ENCODE peak calls at places on chromosome 1, in eight cellular contexts. W is GM23248, S is OCI-LY7, F is cardiac muscle cell, E is mesendoderm, B is heart left ventricle, T is stomach, Z is tibial artery. O is an unnamed sample.
A peak's percentile ranks its signal among the peaks of the same experiment; 100 is the strongest.

GRCh38 chr1:210669951-210670350 is 341.2 kb downstream of the HHAT start:
- DNase-seq in W (peak; percentile 15), S (no peak), F (peak; percentile 34), E (no peak), B (no peak), T (no peak), Z (no peak), O (no peak)

GRCh38 chr1:91781371-91781825 is 104.6 kb downstream of the TGFBR3 start:
- DNase-seq in W (peak; percentile 87), S (no peak), F (no peak), E (no peak), B (no peak), T (no peak), Z (no peak), O (no peak)

GRCh38 chr1:150562384-150563339 is 13.5 kb downstream of the ADAMTSL4 start:
- DNase-seq in W (no peak), S (peak; percentile 99), F (no peak), E (no peak), B (peak; percentile 54), T (peak; percentile 51), Z (no peak), O (no peak)

GRCh38 chr1:111538343-111539035 is 35.1 kb upstream of the ADORA3 start:
- DNase-seq in W (peak; percentile 76), S (no peak), F (no peak), E (no peak), B (no peak), T (no peak), Z (no peak), O (no peak)

GRCh38 chr1:160834945-160835565 is 27.6 kb downstream of the CD244 start:
- DNase-seq in W (peak; percentile 64), S (peak; percentile 80), F (peak; percentile 79), E (peak; percentile 39), B (no peak), T (no peak), Z (no peak), O (no peak)

GRCh38 chr1:184022651-184023050 is 14.9 kb downstream of the COLGALT2 start:
- DNase-seq in W (no peak), S (no peak), F (no peak), E (no peak), B (peak; percentile 57), T (no peak), Z (no peak), O (no peak)

GRCh38 chr1:27521336-27522147 is 31.6 kb upstream of the WASF2 start:
- DNase-seq in W (peak; percentile 68), S (no peak), F (no peak), E (no peak), B (peak; percentile 73), T (no peak), Z (peak; percentile 81), O (no peak)

GRCh38 chr1:201763439-201764140 is 65.4 kb upstream of the IPO9 start:
- DNase-seq in W (peak; percentile 81), S (no peak), F (no peak), E (peak; percentile 41), B (no peak), T (no peak), Z (no peak), O (no peak)

GRCh38 chr1:218816999-218817398 is 356.7 kb upstream of the LYPLAL1 start:
- DNase-seq in W (no peak), S (no peak), F (peak; percentile 25), E (peak; percentile 22), B (no peak), T (no peak), Z (no peak), O (no peak)

GRCh38 chr1:246971322-246971721 is 36.5 kb downstream of the ZNF695 start:
- DNase-seq in W (peak; percentile 66), S (peak; percentile 40), F (peak; percentile 1), E (peak; percentile 68), B (peak; percentile 73), T (peak; percentile 63), Z (peak; percentile 76), O (no peak)

GRCh38 chr1:15756143-15757015 is 2.2 kb upstream of the FBLIM1 start:
- DNase-seq in W (peak; percentile 44), S (no peak), F (no peak), E (no peak), B (no peak), T (peak; percentile 80), Z (no peak), O (no peak)

GRCh38 chr1:227758366-227758765 is 23.1 kb downstream of the SNAP47 start:
- DNase-seq in W (no peak), S (no peak), F (peak; percentile 45), E (no peak), B (no peak), T (no peak), Z (no peak), O (no peak)

GRCh38 chr1:245621589-245621988 is 466.8 kb downstream of the KIF26B start:
- DNase-seq in W (peak; percentile 4), S (no peak), F (no peak), E (peak; percentile 85), B (no peak), T (no peak), Z (no peak), O (no peak)

GRCh38 chr1:219988818-219989217 is 57.5 kb downstream of the EPRS1 start:
- DNase-seq in W (no peak), S (no peak), F (no peak), E (no peak), B (no peak), T (no peak), Z (no peak), O (no peak)

GRCh38 chr1:219993554-219994433 is 52.5 kb downstream of the EPRS1 start:
- DNase-seq in W (peak; percentile 6), S (no peak), F (no peak), E (no peak), B (no peak), T (no peak), Z (no peak), O (no peak)

GRCh38 chr1:219990782-219991510 is 55.4 kb downstream of the EPRS1 start:
- DNase-seq in W (peak; percentile 70), S (peak; percentile 51), F (peak; percentile 53), E (peak; percentile 28), B (no peak), T (no peak), Z (no peak), O (no peak)

GRCh38 chr1:219988387-219988786 is 57.9 kb downstream of the EPRS1 start:
- DNase-seq in W (no peak), S (no peak), F (no peak), E (no peak), B (no peak), T (no peak), Z (no peak), O (no peak)

GRCh38 chr1:219991511-219991810 is 54.8 kb downstream of the EPRS1 start:
- DNase-seq in W (no peak), S (no peak), F (no peak), E (no peak), B (no peak), T (no peak), Z (no peak), O (no peak)
- H3K36me3 ChIP-seq in W (peaks cover 59% of the 10 kb centered on the region), S (peaks cover 91% of the 10 kb centered on the region), F (peaks cover 24% of the 10 kb centered on the region), E (no peaks in the 10 kb centered on the region), B (peaks cover 67% of the 10 kb centered on the region), T (peaks cover 48% of the 10 kb centered on the region), Z (peaks cover 26% of the 10 kb centered on the region), O (peaks cover 13% of the 10 kb centered on the region)

DNA sequence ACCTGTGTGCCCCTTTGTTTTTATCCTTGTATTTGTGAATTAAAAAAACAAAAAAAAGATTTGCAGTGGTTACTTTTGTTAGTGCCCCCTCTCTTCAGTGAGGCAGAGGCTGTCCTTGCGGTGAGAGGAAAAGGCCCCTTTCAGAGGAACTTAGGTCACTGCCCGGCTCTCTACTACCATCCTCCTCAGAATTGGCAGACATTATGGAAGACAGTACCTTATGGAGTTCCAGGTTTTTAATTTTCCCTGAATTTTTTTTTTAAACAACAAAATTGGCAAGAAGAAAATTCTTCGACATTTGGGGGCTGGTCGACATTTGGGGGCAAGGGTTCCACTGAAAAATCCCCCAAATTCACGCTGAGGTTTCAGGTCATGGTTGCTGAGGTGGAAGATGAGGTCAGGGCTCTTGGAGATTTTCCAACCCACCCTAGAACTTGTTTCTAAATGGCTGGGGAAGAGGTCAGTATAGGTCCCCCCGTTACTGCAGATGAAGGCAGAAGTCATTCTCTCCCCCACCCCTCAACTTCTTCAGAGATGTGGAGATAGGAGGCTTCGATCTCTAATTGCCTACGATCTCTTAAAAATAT is 5.3 kb downstream of the RXFP4 start:
- DNase-seq in W (no peak), S (no peak), F (no peak), E (no peak), B (no peak), T (no peak), Z (no peak), O (no peak)
- H3K4me3 ChIP-seq in W (no peak overlapping the region), S (peak overlapping the region; percentile 37), F (no peak overlapping the region), E (no peak overlapping the region), B (no peak overlapping the region), T (no peak overlapping the region), Z (no peak overlapping the region), O (no peak overlapping the region)

GRCh38 chr1:60705026-60705425 is 377.3 kb upstream of the NFIA start:
- DNase-seq in W (no peak), S (no peak), F (no peak), E (no peak), B (no peak), T (no peak), Z (no peak), O (no peak)

DNA sequence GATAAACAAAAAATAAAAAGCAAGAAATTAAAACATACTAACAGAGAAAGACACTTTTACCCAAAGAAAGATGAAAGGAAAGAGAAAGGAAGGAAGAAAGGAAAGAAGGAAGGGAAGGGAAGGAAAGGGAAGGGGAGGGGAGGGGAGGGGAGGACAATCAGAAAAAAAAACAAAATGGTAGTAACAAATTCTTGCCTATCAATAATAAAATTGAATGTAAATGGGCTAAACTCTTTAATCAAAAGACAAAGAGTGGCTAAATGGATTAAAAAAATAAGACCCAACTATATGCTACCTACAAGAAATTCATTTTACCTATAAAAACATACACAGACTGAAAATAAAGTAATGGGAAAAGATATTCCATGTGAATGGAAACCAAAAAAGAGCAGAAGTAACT is 372.9 kb upstream of the NFIA start:
- DNase-seq in W (no peak), S (no peak), F (no peak), E (no peak), B (no peak), T (no peak), Z (no peak), O (no peak)
- H3K27ac ChIP-seq in W (no peak overlapping the region), S (no peak overlapping the region), F (no peak overlapping the region), E (no peak overlapping the region), B (no peak overlapping the region), T (no peak overlapping the region), Z (no peak overlapping the region), O (no peak overlapping the region)

GRCh38 chr1:30950700-30951099 is 42.1 kb upstream of the SDC3 start:
- DNase-seq in W (no peak), S (no peak), F (no peak), E (no peak), B (no peak), T (no peak), Z (no peak), O (no peak)

GRCh38 chr1:30957560-30958222 is 49.1 kb upstream of the SDC3 start:
- DNase-seq in W (no peak), S (no peak), F (no peak), E (no peak), B (no peak), T (no peak), Z (no peak), O (no peak)

GRCh38 chr1:30952098-30952497 is 43.5 kb upstream of the SDC3 start:
- DNase-seq in W (no peak), S (no peak), F (no peak), E (no peak), B (no peak), T (no peak), Z (no peak), O (no peak)

GRCh38 chr1:30953685-30954084 is 45.1 kb upstream of the SDC3 start:
- DNase-seq in W (no peak), S (no peak), F (no peak), E (no peak), B (no peak), T (no peak), Z (no peak), O (no peak)

GRCh38 chr1:30955448-30956015 is 47.0 kb upstream of the SDC3 start:
- DNase-seq in W (peak; percentile 72), S (no peak), F (no peak), E (no peak), B (no peak), T (no peak), Z (no peak), O (no peak)
- H3K36me3 ChIP-seq in W (peaks cover 69% of the 10 kb centered on the region), S (peaks cover 96% of the 10 kb centered on the region), F (peaks cover 61% of the 10 kb centered on the region), E (peaks cover 8% of the 10 kb centered on the region), B (peaks cover 87% of the 10 kb centered on the region), T (peaks cover 91% of the 10 kb centered on the region), Z (peaks cover 45% of the 10 kb centered on the region), O (peaks cover 29% of the 10 kb centered on the region)